ENCODE peak calls at places on chromosomes 7 and 10, in eight cellular contexts. E, D, L, K, S, Q, J and H are unnamed samples.
A peak's percentile ranks its signal among the peaks of the same experiment; 100 is the strongest.

GRCh38 chr7:64997927-64998391 is 7.1 kb upstream of the ZNF117 start:
- DNase-seq in E (no peak), L (no peak), K (peak; percentile 68), Q (peak; percentile 67), D (no peak), J (no peak), S (peak; percentile 87), H (no peak)

GRCh38 chr7:136953386-136953785 is 84.9 kb downstream of the CHRM2 start:
- DNase-seq in D (no peak), E (no peak), J (no peak), Q (peak; percentile 40), S (peak; percentile 73), K (no peak), L (no peak), H (no peak)

GRCh38 chr7:2687338-2687869 is 598 bp upstream of the AMZ1 start:
- DNase-seq in L (no peak), J (no peak), E (no peak), S (no peak), Q (no peak), K (no peak), D (no peak), H (no peak)

GRCh38 chr10:110358869-110359629 is 54.3 kb upstream of the SMNDC1 start:
- DNase-seq in Q (no peak), K (peak; percentile 60), L (no peak), S (peak; percentile 45), D (no peak), E (no peak), J (no peak), H (peak; percentile 82)

GRCh38 chr10:63474488-63474887 is 8.7 kb upstream of the JMJD1C start:
- DNase-seq in L (no peak), E (no peak), S (no peak), D (no peak), J (no peak), Q (no peak), K (no peak), H (no peak)

GRCh38 chr10:77925795-77926565 is 575 bp downstream of the DLG5 start:
- DNase-seq in K (peak; percentile 63), D (peak; percentile 73), J (no peak), E (peak; percentile 68), Q (no peak), L (peak; percentile 74), S (peak; percentile 45), H (peak; percentile 87)

GRCh38 chr7:132742152-132742551 is 165.9 kb upstream of the PLXNA4 start:
- DNase-seq in S (peak; percentile 92), J (no peak), E (no peak), K (no peak), Q (peak; percentile 91), D (no peak), L (no peak), H (no peak)

GRCh38 chr10:102413053-102413705 is 5.4 kb downstream of the PSD start:
- DNase-seq in D (peak; percentile 83), Q (no peak), J (peak; percentile 51), K (peak; percentile 72), S (no peak), E (peak; percentile 31), L (no peak), H (peak; percentile 65)

GRCh38 chr10:100827819-100828743 is 82.7 kb downstream of the PAX2 start:
- DNase-seq in E (peak; percentile 79), S (no peak), J (no peak), K (peak; percentile 80), D (peak; percentile 77), Q (no peak), L (no peak), H (peak; percentile 89)

GRCh38 chr10:15419279-15419874 is 48.3 kb upstream of the FAM171A1 start:
- DNase-seq in S (peak; percentile 69), E (peak; percentile 53), L (no peak), Q (no peak), J (peak; percentile 48), D (peak; percentile 43), K (peak; percentile 27), H (peak; percentile 66)